ENCODE peak calls at places on chromosomes 11 and 22, in seven cellular contexts. B, T, K, J, D, U and Q are unnamed samples.

GRCh38 chr11:17514476-17514875 is 29.7 kb downstream of the USH1C start:
- DNase-seq in B (no peak), T (no peak), K (no peak), J (no peak), D (no peak), U (no peak), Q (no peak)

GRCh38 chr22:42913874-42914510 is 56.9 kb upstream of the ARFGAP3 start:
- DNase-seq in B (no peak), T (no peak), K (no peak), J (no peak), D (no peak), U (no peak), Q (peak)

GRCh38 chr11:44977493-44977984 is 26.9 kb upstream of the TP53I11 start:
- DNase-seq in B (no peak), T (no peak), K (no peak), J (no peak), D (peak), U (peak), Q (peak)

GRCh38 chr11:109237636-109238035 is 184.4 kb upstream of the C11orf87 start:
- DNase-seq in B (no peak), T (no peak), K (no peak), J (no peak), D (no peak), U (no peak), Q (no peak)

GRCh38 chr11:8720868-8721739 is 38.5 kb downstream of the RPL27A start:
- DNase-seq in B (no peak), T (peak), K (no peak), J (no peak), D (no peak), U (no peak), Q (peak)

GRCh38 chr11:66987158-66987620 is 12.1 kb downstream of the C11orf86 start:
- DNase-seq in B (no peak), T (no peak), K (peak), J (no peak), D (no peak), U (no peak), Q (no peak)

GRCh38 chr11:45021001-45021400 is 70.3 kb upstream of the TP53I11 start:
- DNase-seq in B (no peak), T (no peak), K (no peak), J (no peak), D (no peak), U (no peak), Q (no peak)

GRCh38 chr11:13698147-13698546 is 29.7 kb downstream of the FAR1 start:
- DNase-seq in B (no peak), T (no peak), K (no peak), J (no peak), D (no peak), U (no peak), Q (no peak)

GRCh38 chr11:119318240-119319135 is 1.6 kb upstream of the MCAM start:
- DNase-seq in B (no peak), T (peak), K (peak), J (peak), D (no peak), U (peak), Q (no peak)

GRCh38 chr11:102757823-102758549 is 22.4 kb downstream of the MMP10 start:
- DNase-seq in B (no peak), T (no peak), K (no peak), J (no peak), D (peak), U (no peak), Q (no peak)

GRCh38 chr11:9943346-9944110 is 279.7 kb downstream of the SWAP70 start:
- DNase-seq in B (no peak), T (no peak), K (no peak), J (no peak), D (peak), U (no peak), Q (no peak)

GRCh38 chr22:45742866-45743450 is 71.3 kb downstream of the ATXN10 start:
- DNase-seq in B (no peak), T (no peak), K (no peak), J (no peak), D (no peak), U (no peak), Q (peak)

GRCh38 chr11:27216268-27217149 is 146.5 kb downstream of the CCDC34 start:
- DNase-seq in B (no peak), T (no peak), K (peak), J (no peak), D (no peak), U (no peak), Q (peak)

GRCh38 chr11:554428-554823 is 6.1 kb downstream of the LMNTD2 start:
- DNase-seq in B (no peak), T (no peak), K (no peak), J (no peak), D (no peak), U (no peak), Q (no peak)

GRCh38 chr22:49084203-49084602 is 743.5 kb downstream of the BRD1 start:
- DNase-seq in B (no peak), T (no peak), K (no peak), J (no peak), D (no peak), U (no peak), Q (no peak)

GRCh38 chr11:77083553-77084245 is 16.9 kb downstream of the CAPN5 start:
- DNase-seq in B (no peak), T (peak), K (peak), J (no peak), D (no peak), U (no peak), Q (no peak)

GRCh38 chr11:126362879-126363655 is 7.6 kb downstream of the ST3GAL4 start:
- DNase-seq in B (no peak), T (no peak), K (no peak), J (no peak), D (no peak), U (no peak), Q (no peak)